ENCODE peak calls at places on chromosomes 1 and 21, in four cellular contexts. D is tibial artery, U is colonic mucosa, X is adrenal gland. L is an unnamed sample.
A peak's percentile ranks its signal among the peaks of the same experiment; 100 is the strongest.

GRCh38 chr1:105000793-105001192 is 1251.1 kb downstream of the AMY1C start:
- DNase-seq in D (no peak), U (no peak), X (no peak), L (no peak)

GRCh38 chr1:72281144-72281543 is 1.2 kb downstream of the NEGR1 start:
- DNase-seq in D (no peak), U (no peak), X (no peak), L (no peak)

GRCh38 chr1:27556781-27557595 is 47.0 kb downstream of the AHDC1 start:
- DNase-seq in D (peak; percentile 99), U (peak; percentile 96), X (peak; percentile 99), L (peak; percentile 98)

GRCh38 chr1:59815892-59816291 is 1.1 kb downstream of the HOOK1 start:
- DNase-seq in D (no peak), U (no peak), X (no peak), L (no peak)

GRCh38 chr1:178115260-178115659 is 21.4 kb downstream of the RASAL2 start:
- DNase-seq in D (no peak), U (no peak), X (no peak), L (no peak)

GRCh38 chr21:34592120-34592561 is 22.8 kb downstream of the RCAN1 start:
- DNase-seq in D (peak; percentile 72), U (peak; percentile 71), X (peak; percentile 58), L (no peak)

GRCh38 chr21:42315296-42315891 is at the start of gene TFF3:
- DNase-seq in D (no peak), U (peak; percentile 85), X (no peak), L (no peak)

GRCh38 chr1:2298685-2299673 is 70.9 kb downstream of the SKI start:
- DNase-seq in D (no peak), U (no peak), X (no peak), L (no peak)

GRCh38 chr1:177495878-177496277 is 325.1 kb downstream of the BRINP2 start:
- DNase-seq in D (no peak), U (no peak), X (no peak), L (no peak)

GRCh38 chr1:39115271-39116110 is 89.0 kb upstream of the MACF1 start:
- DNase-seq in D (no peak), U (no peak), X (no peak), L (no peak)

GRCh38 chr21:25188639-25189038 is 418.6 kb downstream of the MRPL39 start:
- DNase-seq in D (no peak), U (no peak), X (no peak), L (no peak)

GRCh38 chr1:205279986-205280385 is 41.6 kb downstream of the NUAK2 start:
- DNase-seq in D (no peak), U (no peak), X (no peak), L (no peak)

DNA sequence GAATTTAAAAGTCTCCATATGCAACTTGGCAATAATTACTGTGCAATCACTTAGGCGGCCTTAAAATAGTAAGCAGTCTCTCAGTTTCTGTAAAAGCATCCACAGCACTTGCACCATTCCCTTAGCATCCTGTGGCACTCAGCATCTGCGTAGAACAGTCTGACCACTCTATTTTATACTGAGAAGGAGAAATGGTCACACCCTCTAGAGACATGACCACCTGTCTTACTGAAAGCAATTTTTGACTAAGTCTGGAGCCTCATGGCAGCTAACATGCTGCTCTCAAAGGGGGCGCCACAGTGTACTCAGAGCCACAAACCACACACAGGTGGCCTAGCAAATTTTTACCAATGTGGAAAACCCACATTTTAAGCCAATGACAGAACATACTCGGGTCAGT is 62.0 kb downstream of the KCNK1 start:
- DNase-seq in D (no peak), U (no peak), X (no peak), L (no peak)
- TF ChIP-seq CTCF in D (no peak), U (no peak), X (no peak), L (no peak)

DNA sequence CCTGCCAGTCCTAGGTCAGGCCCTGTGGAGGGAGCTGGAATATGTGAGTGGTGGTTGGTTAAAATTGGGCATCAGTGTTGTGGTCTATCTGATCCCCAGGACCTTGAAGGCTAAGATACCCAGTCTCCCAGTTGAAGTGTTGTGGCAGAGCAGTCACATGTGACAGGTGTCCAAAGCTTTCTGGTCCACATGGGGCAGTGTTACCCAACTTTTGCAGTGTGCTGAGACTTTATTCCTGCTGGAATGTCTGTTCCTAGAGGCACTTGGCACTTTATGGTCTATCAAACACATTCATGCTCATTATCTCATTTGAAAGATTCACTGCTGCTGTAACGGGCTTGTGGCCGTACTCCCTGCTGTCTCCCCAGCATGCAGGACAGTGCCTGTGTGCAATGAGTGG is 21.0 kb upstream of the LORICRIN start:
- DNase-seq in D (no peak), U (no peak), X (no peak), L (no peak)
- TF ChIP-seq CTCF in D (no peak), U (no peak), X (no peak), L (no peak)

GRCh38 chr1:150262388-150263320 is 5.1 kb downstream of the CA14 start:
- DNase-seq in D (peak; percentile 10), U (no peak), X (no peak), L (peak; percentile 27)
- TF ChIP-seq CTCF in D (no peak), U (no peak), X (no peak), L (no peak)

DNA sequence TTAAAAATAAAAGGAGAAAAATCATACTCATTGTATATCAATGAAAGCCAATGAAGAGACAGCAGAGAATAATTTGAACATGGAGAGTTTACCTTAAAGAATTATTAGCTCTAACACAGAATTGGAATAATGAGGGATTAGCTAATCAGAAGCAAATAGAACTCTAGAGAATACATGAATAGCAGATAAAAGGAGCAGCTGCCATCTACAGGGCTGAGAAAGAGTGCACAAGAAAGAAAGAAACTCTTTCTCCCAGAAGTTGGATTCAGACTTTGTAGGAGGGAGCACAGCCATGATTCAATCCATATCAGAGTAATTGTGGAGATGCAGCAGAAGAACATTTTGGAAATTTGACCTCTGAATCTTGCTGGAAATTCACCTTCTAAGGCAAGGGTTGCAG is 1171.2 kb downstream of the PLA2G4A start:
- DNase-seq in D (no peak), U (no peak), X (no peak), L (no peak)
- TF ChIP-seq CTCF in D (no peak), U (no peak), X (no peak), L (no peak)

DNA sequence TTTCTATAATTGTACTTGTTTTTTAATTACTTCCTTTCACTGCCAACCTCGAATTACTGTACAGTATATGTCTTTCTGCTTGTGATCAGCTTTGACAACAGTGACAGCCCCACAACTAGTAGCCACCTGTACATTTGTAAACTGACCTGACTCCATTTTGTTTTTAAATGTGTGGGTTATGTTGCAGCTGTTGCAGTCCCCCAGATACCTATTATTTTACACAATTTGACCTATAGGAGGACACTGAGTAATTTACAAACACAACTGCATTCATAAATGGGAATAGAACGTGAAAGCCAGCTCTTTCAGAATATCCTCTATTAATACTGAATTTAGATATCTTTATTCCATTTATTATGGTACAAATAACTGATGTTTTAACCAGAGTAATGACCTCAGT is 2.5 kb upstream of the VAMP3 start:
- DNase-seq in D (no peak), U (no peak), X (no peak), L (no peak)
- TF ChIP-seq CTCF in D (no peak), U (no peak), X (no peak), L (no peak)

GRCh38 chr1:184838374-184838995 is 83.8 kb upstream of the EDEM3 start:
- DNase-seq in D (peak; percentile 88), U (peak; percentile 40), X (peak; percentile 86), L (peak; percentile 93)
- TF ChIP-seq CTCF in D (no peak), U (no peak), X (no peak), L (no peak)

GRCh38 chr1:196148367-196148970 is 459.8 kb downstream of the KCNT2 start:
- DNase-seq in D (no peak), U (no peak), X (no peak), L (no peak)

GRCh38 chr1:196143602-196144342 is 464.5 kb downstream of the KCNT2 start:
- DNase-seq in D (no peak), U (no peak), X (no peak), L (no peak)

GRCh38 chr1:196142111-196142510 is 466.1 kb downstream of the KCNT2 start:
- DNase-seq in D (no peak), U (no peak), X (no peak), L (no peak)

GRCh38 chr1:196147530-196147929 is 460.7 kb downstream of the KCNT2 start:
- DNase-seq in D (no peak), U (no peak), X (no peak), L (no peak)

DNA sequence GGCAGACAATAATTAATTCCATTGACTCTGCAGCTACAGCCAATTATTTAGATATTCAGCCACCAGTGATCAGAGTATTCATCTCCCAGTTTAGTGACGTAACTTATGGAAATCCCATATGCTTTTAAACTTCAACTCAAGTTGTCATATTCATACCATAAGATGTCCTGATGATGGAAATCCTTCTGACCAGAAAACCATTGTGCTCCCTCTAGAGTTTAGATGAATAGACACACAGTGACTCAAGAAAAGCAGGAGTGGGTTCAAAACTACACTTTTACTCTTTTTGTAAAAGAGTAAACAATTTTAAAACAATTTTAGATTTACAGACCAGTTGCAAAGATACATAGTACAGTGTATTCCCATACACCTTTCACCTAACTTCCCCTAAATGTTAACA is 463.7 kb downstream of the KCNT2 start:
- DNase-seq in D (no peak), U (no peak), X (no peak), L (no peak)
- TF ChIP-seq CTCF in D (no peak), U (no peak), X (no peak), L (no peak)

GRCh38 chr1:31765041-31765467 is 914 bp upstream of the ADGRB2 start:
- DNase-seq in D (no peak), U (no peak), X (no peak), L (no peak)
- TF ChIP-seq CTCF in D (no peak), U (no peak), X (peak; percentile 23), L (no peak)

L was measured in sigmoid colon.